ENCODE peak calls at places on chromosome 1, in seven cellular contexts. M, F, K, N, I, T and S are unnamed samples. For H3K9me3, the result is how much of the 10 kb centered on the place peaks cover.

GRCh38 chr1:67749844-67750689 is 65.1 kb downstream of the GADD45A start:
- DNase-seq in I (no peak), N (peak), M (peak), T (peak), K (peak), F (no peak), S (no peak)

GRCh38 chr1:167938083-167938482 is 1.2 kb upstream of the MPC2 start:
- DNase-seq in K (no peak), T (no peak), N (no peak), I (no peak), M (no peak), F (no peak), S (no peak)

GRCh38 chr1:160733933-160734332 is 5.1 kb upstream of the SLAMF7 start:
- DNase-seq in N (no peak), T (no peak), M (no peak), F (no peak), I (no peak), K (no peak), S (no peak)

GRCh38 chr1:149844096-149844495 is 55.3 kb upstream of the BOLA1 start:
- DNase-seq in I (no peak), F (no peak), K (no peak), N (no peak), T (no peak), M (no peak), S (no peak)

GRCh38 chr1:226195144-226195543 is 8.6 kb upstream of the ACBD3 start:
- DNase-seq in N (no peak), T (no peak), K (no peak), M (no peak), F (no peak), I (no peak), S (no peak)

GRCh38 chr1:245715970-245716369 is 561.2 kb downstream of the KIF26B start:
- DNase-seq in N (no peak), K (no peak), F (no peak), M (no peak), I (no peak), T (no peak), S (no peak)

GRCh38 chr1:162033445-162033844 is 9.8 kb upstream of the OLFML2B start:
- DNase-seq in I (no peak), N (no peak), K (no peak), F (no peak), T (no peak), M (peak), S (no peak)

GRCh38 chr1:27645071-27645415 is 10.1 kb upstream of the FGR start:
- DNase-seq in I (no peak), M (peak), N (no peak), T (no peak), K (no peak), F (no peak), S (no peak)

GRCh38 chr1:35924838-35925237 is 6.1 kb upstream of the AGO3 start:
- DNase-seq in K (no peak), I (no peak), T (no peak), F (no peak), N (no peak), M (no peak), S (no peak)

GRCh38 chr1:99663501-99663900 is 17.6 kb downstream of the PALMD start:
- DNase-seq in N (no peak), M (no peak), K (no peak), F (no peak), I (no peak), T (no peak), S (no peak)

GRCh38 chr1:168368131-168368530 is 87.5 kb downstream of the TBX19 start:
- DNase-seq in T (no peak), M (no peak), N (no peak), I (no peak), K (no peak), F (no peak), S (no peak)

GRCh38 chr1:4653328-4653660 is 1.1 kb upstream of the AJAP1 start:
- DNase-seq in K (no peak), M (no peak), I (no peak), T (no peak), F (no peak), N (no peak), S (no peak)

GRCh38 chr1:215156232-215156631 is 73.7 kb downstream of the KCNK2 start:
- DNase-seq in M (no peak), N (no peak), T (no peak), I (no peak), K (peak), F (no peak), S (no peak)

GRCh38 chr1:65020774-65021173 is 54.4 kb upstream of the JAK1 start:
- DNase-seq in K (no peak), M (no peak), F (no peak), I (no peak), N (no peak), T (no peak), S (no peak)

GRCh38 chr1:84387480-84388163 is 10.7 kb upstream of the DNASE2B start:
- DNase-seq in I (no peak), T (no peak), N (no peak), K (no peak), M (no peak), F (no peak), S (no peak)

GRCh38 chr1:206579747-206580437 is 32.4 kb downstream of the EIF2D start:
- DNase-seq in I (peak), K (peak), M (peak), N (peak), F (peak), T (no peak), S (peak)

GRCh38 chr1:162381383-162381782 is at the start of gene C1orf226:
- DNase-seq in N (no peak), T (no peak), I (no peak), K (no peak), F (no peak), M (no peak), S (no peak)

GRCh38 chr1:57024855-57025254 is 59.0 kb upstream of the C8B start:
- DNase-seq in K (no peak), T (no peak), N (no peak), F (no peak), M (no peak), I (no peak), S (no peak)

GRCh38 chr1:156584813-156585212 is 5.3 kb downstream of the TTC24 start:
- DNase-seq in M (no peak), K (no peak), N (no peak), I (no peak), T (no peak), F (no peak), S (no peak)

GRCh38 chr1:64246294-64246917 is 43.0 kb downstream of the UBE2U start:
- DNase-seq in N (no peak), K (no peak), M (no peak), T (no peak), I (no peak), F (no peak), S (no peak)

GRCh38 chr1:167544447-167544846 is 9.1 kb downstream of the CREG1 start:
- DNase-seq in F (no peak), N (no peak), I (peak), K (no peak), T (no peak), M (no peak), S (no peak)

GRCh38 chr1:30171956-30172694 is 551.3 kb downstream of the MATN1 start:
- DNase-seq in M (no peak), N (no peak), F (no peak), I (peak), K (no peak), T (no peak), S (no peak)

GRCh38 chr1:67367370-67368345 is 60.0 kb downstream of the IL12RB2 start:
- DNase-seq in N (peak), M (peak), I (peak), T (peak), K (peak), F (no peak), S (peak)

GRCh38 chr1:8767006-8767405 is 50.4 kb downstream of the RERE start:
- DNase-seq in M (no peak), T (no peak), N (no peak), K (no peak), F (no peak), I (no peak), S (no peak)

GRCh38 chr1:24906760-24907490 is 23.2 kb downstream of the RUNX3 start:
- DNase-seq in I (no peak), N (no peak), T (no peak), M (no peak), K (no peak), F (peak), S (no peak)

GRCh38 chr1:46477153-46477929 is 12.3 kb upstream of the DMBX1 start:
- DNase-seq in M (peak), I (peak), T (peak), K (peak), N (peak), F (peak), S (peak)

GRCh38 chr1:233561708-233562426 is 52.0 kb upstream of the KCNK1 start:
- DNase-seq in F (no peak), T (no peak), M (no peak), K (no peak), I (no peak), N (no peak), S (no peak)

DNA sequence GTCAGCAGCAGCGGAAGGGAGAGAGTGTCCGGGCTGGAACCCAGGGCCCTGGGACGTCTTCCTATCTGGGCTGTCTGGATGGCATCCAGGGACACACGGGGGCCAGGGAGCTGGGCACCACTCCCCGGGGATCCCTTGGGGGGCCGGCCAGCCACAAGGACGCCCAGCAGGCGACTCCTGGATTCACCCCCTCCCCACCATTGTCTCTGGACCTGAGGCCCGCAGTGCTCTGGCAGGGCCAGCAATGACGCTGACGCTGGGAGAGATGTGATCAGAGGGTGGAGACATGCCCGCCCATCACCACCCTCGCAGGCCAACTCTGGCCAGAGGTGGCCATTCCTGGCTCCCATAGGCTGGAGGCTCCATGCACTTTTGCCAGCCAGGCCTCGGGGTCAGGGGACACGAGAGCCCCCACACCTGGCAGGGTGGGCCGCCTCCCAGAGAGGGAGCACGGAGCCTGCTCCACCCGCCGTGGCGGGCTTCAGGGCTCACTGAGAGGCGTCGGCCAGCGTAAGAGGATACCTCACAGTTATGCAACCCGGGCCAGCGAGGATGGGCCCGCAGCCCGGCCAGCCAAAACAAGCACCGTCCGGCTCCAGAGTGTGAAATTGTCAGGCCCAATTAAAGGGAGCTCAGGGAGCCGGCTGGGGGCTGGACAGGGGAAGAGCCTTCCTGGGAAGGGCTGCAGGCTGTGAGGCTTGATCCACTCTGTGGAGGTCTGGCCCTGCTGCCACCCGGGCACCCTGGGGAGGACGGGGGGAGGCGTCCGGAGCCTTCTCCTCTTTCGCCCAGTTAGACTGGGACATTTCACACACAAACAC is 10.3 kb downstream of the ACTRT2 start:
- DNase-seq in N (no peak), M (no peak), K (no peak), I (no peak), F (peak), T (no peak), S (no peak)
- H3K9me3 ChIP-seq in N (under half), M (under half), K (under half), I (under half), F (under half), T (under half), S (under half)

GRCh38 chr1:176682830-176683229 is 219.9 kb downstream of the PAPPA2 start:
- DNase-seq in N (no peak), K (no peak), T (no peak), M (no peak), I (no peak), F (no peak), S (no peak)
- TF ChIP-seq POLR2A in N (no peak), K (no peak), T (no peak), M (no peak), I (no peak), F (no peak), S (no peak)

GRCh38 chr1:246987083-246987690 is 20.7 kb downstream of the ZNF695 start:
- DNase-seq in M (no peak), K (no peak), T (no peak), N (no peak), I (no peak), F (no peak), S (no peak)

GRCh38 chr1:246988316-246988715 is 19.5 kb downstream of the ZNF695 start:
- DNase-seq in I (no peak), T (no peak), K (no peak), F (no peak), N (no peak), M (no peak), S (no peak)

GRCh38 chr1:246989901-246990300 is 18.0 kb downstream of the ZNF695 start:
- DNase-seq in N (no peak), F (no peak), M (no peak), K (no peak), I (no peak), T (no peak), S (no peak)
- H3K9me3 ChIP-seq in N (under half), F (half or more), M (under half), K (under half), I (half or more), T (under half), S (under half)

GRCh38 chr1:87678221-87678715 is 349.6 kb downstream of the LMO4 start:
- DNase-seq in I (no peak), M (no peak), K (no peak), N (no peak), F (no peak), T (no peak), S (no peak)
- TF ChIP-seq POLR2A in I (no peak), M (no peak), K (no peak), N (no peak), F (no peak), T (no peak), S (no peak)